ENCODE peak calls at places on chromosomes 5 and 9, in nine cellular contexts. N is stimulated activated CD4-positive, alpha-beta T cell treated with anti-CD3 and anti-CD28 coated beads, Interleukin-1b, Interleukin-23, amount 100 ng/mL, for 24 hours; I is activated CD4-positive, CD25-positive, alpha-beta regulatory T cell treated with anti-CD3 and anti-CD28 coated beads, Interleukin-2, amount 50 U/mL, for 72 hours; V is Daoy; Y is kidney epithelial cell; S is HS-27A; P is frontal cortex; O is right atrium auricular region; H is ACHN. D is an unnamed sample.

GRCh38 chr9:133140174-133140505 is 19.1 kb upstream of the RALGDS start:
- DNase-seq in N (no peak), I (no peak), V (no peak), Y (no peak), S (no peak), P (no peak), O (no peak), H (no peak), D (peak)

GRCh38 chr5:139468421-139468931 is 2.3 kb upstream of the SMIM33 start:
- DNase-seq in N (no peak), I (no peak), V (no peak), Y (no peak), S (no peak), P (no peak), O (no peak), H (no peak), D (no peak)

GRCh38 chr5:81422671-81423070 is 28.7 kb upstream of the ACOT12 start:
- DNase-seq in N (no peak), I (no peak), V (peak), Y (no peak), S (no peak), P (no peak), O (no peak), H (no peak), D (no peak)

GRCh38 chr9:37617837-37618236 is 25.4 kb upstream of the TOMM5 start:
- DNase-seq in N (no peak), I (no peak), V (peak), Y (no peak), S (peak), P (no peak), O (no peak), H (no peak), D (no peak)

GRCh38 chr9:135371535-135371934 is 108.0 kb upstream of the PPP1R26 start:
- DNase-seq in N (no peak), I (no peak), V (no peak), Y (no peak), S (no peak), P (no peak), O (no peak), H (no peak), D (no peak)

GRCh38 chr5:89011778-89012320 is 128.9 kb upstream of the MEF2C start:
- DNase-seq in N (no peak), I (no peak), V (no peak), Y (no peak), S (no peak), P (no peak), O (no peak), H (no peak), D (no peak)

GRCh38 chr9:134324359-134325095 is 1.7 kb upstream of the RXRA start:
- DNase-seq in N (no peak), I (no peak), V (peak), Y (no peak), S (no peak), P (no peak), O (no peak), H (no peak), D (peak)

GRCh38 chr9:69181908-69182353 is 7.9 kb downstream of the TJP2 start:
- DNase-seq in N (no peak), I (no peak), V (no peak), Y (no peak), S (no peak), P (no peak), O (no peak), H (no peak), D (no peak)

GRCh38 chr5:113510836-113511451 is 2.5 kb upstream of the YTHDC2 start:
- DNase-seq in N (no peak), I (no peak), V (peak), Y (no peak), S (no peak), P (no peak), O (no peak), H (peak), D (no peak)

GRCh38 chr9:105216440-105217178 is 27.8 kb upstream of the SLC44A1 start:
- DNase-seq in N (no peak), I (no peak), V (no peak), Y (no peak), S (no peak), P (no peak), O (no peak), H (no peak), D (peak)

GRCh38 chr9:94086468-94086867 is 2.2 kb downstream of the PTPDC1 start:
- DNase-seq in N (no peak), I (no peak), V (peak), Y (no peak), S (peak), P (no peak), O (no peak), H (no peak), D (no peak)

GRCh38 chr9:129945314-129945713 is 97.7 kb downstream of the FNBP1 start:
- DNase-seq in N (no peak), I (no peak), V (no peak), Y (no peak), S (no peak), P (no peak), O (no peak), H (no peak), D (no peak)

GRCh38 chr9:71761938-71762353 is 6.4 kb downstream of the CEMIP2 start:
- DNase-seq in N (no peak), I (no peak), V (no peak), Y (no peak), S (no peak), P (no peak), O (no peak), H (no peak), D (peak)

GRCh38 chr5:142455856-142456255 is 131.0 kb upstream of the SPRY4 start:
- DNase-seq in N (no peak), I (no peak), V (no peak), Y (no peak), S (no peak), P (no peak), O (no peak), H (no peak), D (no peak)

GRCh38 chr5:96219580-96220281 is 213.3 kb downstream of the PCSK1 start:
- DNase-seq in N (no peak), I (no peak), V (peak), Y (peak), S (no peak), P (no peak), O (no peak), H (no peak), D (no peak)

GRCh38 chr5:113140837-113141661 is 164.5 kb downstream of the DCP2 start:
- DNase-seq in N (no peak), I (no peak), V (no peak), Y (peak), S (no peak), P (no peak), O (peak), H (no peak), D (no peak)

GRCh38 chr5:102858808-102859207 is 103.7 kb downstream of the PAM start:
- DNase-seq in N (no peak), I (no peak), V (peak), Y (no peak), S (no peak), P (no peak), O (no peak), H (no peak), D (no peak)

GRCh38 chr9:87007711-87008360 is 60.5 kb upstream of the GAS1 start:
- DNase-seq in N (no peak), I (no peak), V (no peak), Y (no peak), S (no peak), P (no peak), O (no peak), H (no peak), D (no peak)

GRCh38 chr5:56493751-56494150 is 260.6 kb upstream of the ANKRD55 start:
- DNase-seq in N (no peak), I (no peak), V (no peak), Y (no peak), S (no peak), P (no peak), O (no peak), H (no peak), D (no peak)

GRCh38 chr9:115263731-115264130 is 145.8 kb upstream of the TNC start:
- DNase-seq in N (no peak), I (no peak), V (no peak), Y (no peak), S (no peak), P (no peak), O (no peak), H (no peak), D (no peak)

GRCh38 chr5:63245271-63245670 is 666.7 kb downstream of the LRRC70 start:
- DNase-seq in N (no peak), I (no peak), V (no peak), Y (no peak), S (no peak), P (no peak), O (no peak), H (no peak), D (no peak)

GRCh38 chr5:142657446-142657845 is 28.4 kb downstream of the FGF1 start:
- DNase-seq in N (no peak), I (no peak), V (no peak), Y (no peak), S (no peak), P (no peak), O (no peak), H (no peak), D (no peak)

GRCh38 chr5:76545184-76545583 is 78.0 kb downstream of the F2RL2 start:
- DNase-seq in N (no peak), I (no peak), V (no peak), Y (no peak), S (no peak), P (no peak), O (no peak), H (no peak), D (peak)

GRCh38 chr5:16992006-16992405 is 55.9 kb upstream of the MYO10 start:
- DNase-seq in N (no peak), I (no peak), V (peak), Y (peak), S (peak), P (no peak), O (no peak), H (no peak), D (no peak)

GRCh38 chr5:158511454-158511853 is 588.3 kb downstream of the EBF1 start:
- DNase-seq in N (no peak), I (no peak), V (no peak), Y (no peak), S (no peak), P (no peak), O (no peak), H (no peak), D (no peak)

GRCh38 chr5:120901199-120901598 is 437.1 kb downstream of the PRR16 start:
- DNase-seq in N (no peak), I (no peak), V (peak), Y (no peak), S (no peak), P (no peak), O (no peak), H (no peak), D (no peak)

GRCh38 chr5:109412981-109413402 is 3.2 kb upstream of the PJA2 start:
- DNase-seq in N (no peak), I (no peak), V (no peak), Y (no peak), S (no peak), P (no peak), O (no peak), H (no peak), D (no peak)

GRCh38 chr5:147898875-147899401 is 7.4 kb downstream of the C5orf46 start:
- DNase-seq in N (no peak), I (no peak), V (peak), Y (no peak), S (no peak), P (no peak), O (no peak), H (no peak), D (no peak)

GRCh38 chr5:170791325-170791954 is 7.9 kb downstream of the GABRP start:
- DNase-seq in N (no peak), I (no peak), V (peak), Y (peak), S (peak), P (peak), O (peak), H (peak), D (peak)

GRCh38 chr9:35816708-35817107 is 1.9 kb upstream of the HINT2 start:
- DNase-seq in N (no peak), I (no peak), V (no peak), Y (no peak), S (no peak), P (no peak), O (no peak), H (peak), D (no peak)

GRCh38 chr5:91707521-91707841 is 324.4 kb upstream of the ARRDC3 start:
- DNase-seq in N (no peak), I (no peak), V (no peak), Y (no peak), S (peak), P (no peak), O (no peak), H (no peak), D (no peak)

GRCh38 chr5:126848253-126848652 is 71.3 kb downstream of the LMNB1 start:
- DNase-seq in N (no peak), I (no peak), V (no peak), Y (no peak), S (no peak), P (no peak), O (no peak), H (no peak), D (no peak)

GRCh38 chr5:9877473-9877872 is 247.3 kb upstream of the TAS2R1 start:
- DNase-seq in N (no peak), I (no peak), V (no peak), Y (no peak), S (no peak), P (no peak), O (no peak), H (no peak), D (no peak)

GRCh38 chr5:150147580-150148407 is 7.9 kb downstream of the PDGFRB start:
- DNase-seq in N (no peak), I (no peak), V (no peak), Y (no peak), S (no peak), P (no peak), O (no peak), H (no peak), D (no peak)

GRCh38 chr5:14062178-14062577 is 81.0 kb upstream of the TRIO start:
- DNase-seq in N (no peak), I (no peak), V (peak), Y (no peak), S (peak), P (no peak), O (no peak), H (no peak), D (no peak)

GRCh38 chr5:168656633-168657032 is 77.5 kb upstream of the PANK3 start:
- DNase-seq in N (no peak), I (no peak), V (no peak), Y (no peak), S (no peak), P (no peak), O (no peak), H (no peak), D (no peak)